ENCODE peak calls at places on chromosomes 6 and 20, in nine cellular contexts. One of them, this sample, is unnamed.

GRCh38 chr20:63756648-63756991 is 17.0 kb downstream of the SLC2A4RG start:
- DNase-seq in fibroblast of villous mesenchyme: no peak
- DNase-seq in psoas muscle: no peak
- DNase-seq in GM23338: no peak
- DNase-seq in coronary artery: no peak
- DNase-seq in PC-9: no peak
- DNase-seq in dorsolateral prefrontal cortex: no peak
- DNase-seq in neural crest cell: no peak
- DNase-seq in brain microvascular endothelial cell: no peak
- DNase-seq in this sample: no peak

GRCh38 chr20:17635320-17635673 is 46.7 kb downstream of the RRBP1 start:
- DNase-seq in fibroblast of villous mesenchyme: no peak
- DNase-seq in psoas muscle: no peak
- DNase-seq in GM23338: no peak
- DNase-seq in coronary artery: no peak
- DNase-seq in PC-9: no peak
- DNase-seq in dorsolateral prefrontal cortex: no peak
- DNase-seq in neural crest cell: no peak
- DNase-seq in brain microvascular endothelial cell: no peak
- DNase-seq in this sample: no peak

GRCh38 chr6:105193647-105194046 is 13.8 kb upstream of the POPDC3 start:
- DNase-seq in fibroblast of villous mesenchyme: peak
- DNase-seq in psoas muscle: no peak
- DNase-seq in GM23338: no peak
- DNase-seq in coronary artery: no peak
- DNase-seq in PC-9: no peak
- DNase-seq in dorsolateral prefrontal cortex: no peak
- DNase-seq in neural crest cell: no peak
- DNase-seq in brain microvascular endothelial cell: no peak
- DNase-seq in this sample: no peak

GRCh38 chr6:75291331-75291730 is 6.7 kb upstream of the TMEM30A start:
- DNase-seq in fibroblast of villous mesenchyme: no peak
- DNase-seq in psoas muscle: no peak
- DNase-seq in GM23338: no peak
- DNase-seq in coronary artery: no peak
- DNase-seq in PC-9: no peak
- DNase-seq in dorsolateral prefrontal cortex: no peak
- DNase-seq in neural crest cell: no peak
- DNase-seq in brain microvascular endothelial cell: no peak
- DNase-seq in this sample: no peak

GRCh38 chr6:150355932-150356331 is 12.9 kb upstream of the IYD start:
- DNase-seq in fibroblast of villous mesenchyme: no peak
- DNase-seq in psoas muscle: no peak
- DNase-seq in GM23338: no peak
- DNase-seq in coronary artery: no peak
- DNase-seq in PC-9: no peak
- DNase-seq in dorsolateral prefrontal cortex: no peak
- DNase-seq in neural crest cell: no peak
- DNase-seq in brain microvascular endothelial cell: no peak
- DNase-seq in this sample: no peak

GRCh38 chr6:13709698-13710551 is 1.7 kb downstream of the RANBP9 start:
- DNase-seq in fibroblast of villous mesenchyme: peak
- DNase-seq in psoas muscle: no peak
- DNase-seq in GM23338: peak
- DNase-seq in coronary artery: no peak
- DNase-seq in PC-9: no peak
- DNase-seq in dorsolateral prefrontal cortex: no peak
- DNase-seq in neural crest cell: no peak
- DNase-seq in brain microvascular endothelial cell: peak
- DNase-seq in this sample: no peak

GRCh38 chr20:33328738-33329137 is 45.7 kb downstream of the BPIFB1 start:
- DNase-seq in fibroblast of villous mesenchyme: no peak
- DNase-seq in psoas muscle: no peak
- DNase-seq in GM23338: no peak
- DNase-seq in coronary artery: no peak
- DNase-seq in PC-9: no peak
- DNase-seq in dorsolateral prefrontal cortex: no peak
- DNase-seq in neural crest cell: no peak
- DNase-seq in brain microvascular endothelial cell: no peak
- DNase-seq in this sample: no peak

GRCh38 chr6:139173172-139173571 is 38.3 kb downstream of the HECA start:
- DNase-seq in fibroblast of villous mesenchyme: no peak
- DNase-seq in psoas muscle: no peak
- DNase-seq in GM23338: no peak
- DNase-seq in coronary artery: no peak
- DNase-seq in PC-9: no peak
- DNase-seq in dorsolateral prefrontal cortex: no peak
- DNase-seq in neural crest cell: no peak
- DNase-seq in brain microvascular endothelial cell: no peak
- DNase-seq in this sample: no peak

GRCh38 chr6:158787395-158787794 is 31.8 kb downstream of the EZR start:
- DNase-seq in fibroblast of villous mesenchyme: no peak
- DNase-seq in psoas muscle: no peak
- DNase-seq in GM23338: no peak
- DNase-seq in coronary artery: no peak
- DNase-seq in PC-9: no peak
- DNase-seq in dorsolateral prefrontal cortex: no peak
- DNase-seq in neural crest cell: no peak
- DNase-seq in brain microvascular endothelial cell: no peak
- DNase-seq in this sample: no peak

GRCh38 chr6:118163609-118164008 is 256.5 kb downstream of the SLC35F1 start:
- DNase-seq in fibroblast of villous mesenchyme: no peak
- DNase-seq in psoas muscle: no peak
- DNase-seq in GM23338: no peak
- DNase-seq in coronary artery: no peak
- DNase-seq in PC-9: no peak
- DNase-seq in dorsolateral prefrontal cortex: no peak
- DNase-seq in neural crest cell: no peak
- DNase-seq in brain microvascular endothelial cell: no peak
- DNase-seq in this sample: no peak

GRCh38 chr6:112349915-112350314 is 2.8 kb downstream of the RFPL4B start:
- DNase-seq in fibroblast of villous mesenchyme: no peak
- DNase-seq in psoas muscle: peak
- DNase-seq in GM23338: no peak
- DNase-seq in coronary artery: no peak
- DNase-seq in PC-9: no peak
- DNase-seq in dorsolateral prefrontal cortex: no peak
- DNase-seq in neural crest cell: no peak
- DNase-seq in brain microvascular endothelial cell: no peak
- DNase-seq in this sample: no peak

GRCh38 chr6:51077967-51078518 is 259.4 kb downstream of the TFAP2B start:
- DNase-seq in fibroblast of villous mesenchyme: no peak
- DNase-seq in psoas muscle: no peak
- DNase-seq in GM23338: peak
- DNase-seq in coronary artery: no peak
- DNase-seq in PC-9: no peak
- DNase-seq in dorsolateral prefrontal cortex: no peak
- DNase-seq in neural crest cell: no peak
- DNase-seq in brain microvascular endothelial cell: no peak
- DNase-seq in this sample: no peak

GRCh38 chr6:94251878-94252277 is 832.5 kb upstream of the EPHA7 start:
- DNase-seq in fibroblast of villous mesenchyme: no peak
- DNase-seq in psoas muscle: no peak
- DNase-seq in GM23338: no peak
- DNase-seq in coronary artery: no peak
- DNase-seq in PC-9: no peak
- DNase-seq in dorsolateral prefrontal cortex: no peak
- DNase-seq in neural crest cell: no peak
- DNase-seq in brain microvascular endothelial cell: no peak
- DNase-seq in this sample: no peak

GRCh38 chr6:94254689-94255088 is 835.3 kb upstream of the EPHA7 start:
- DNase-seq in fibroblast of villous mesenchyme: no peak
- DNase-seq in psoas muscle: no peak
- DNase-seq in GM23338: peak
- DNase-seq in coronary artery: no peak
- DNase-seq in PC-9: peak
- DNase-seq in dorsolateral prefrontal cortex: no peak
- DNase-seq in neural crest cell: no peak
- DNase-seq in brain microvascular endothelial cell: peak
- DNase-seq in this sample: no peak
- TF ChIP-seq CTCF in fibroblast of villous mesenchyme: no peak
- TF ChIP-seq CTCF in psoas muscle: no peak
- TF ChIP-seq CTCF in GM23338: peak
- TF ChIP-seq CTCF in coronary artery: no peak
- TF ChIP-seq CTCF in PC-9: peak
- TF ChIP-seq CTCF in dorsolateral prefrontal cortex: peak
- TF ChIP-seq CTCF in neural crest cell: peak
- TF ChIP-seq CTCF in brain microvascular endothelial cell: peak
- TF ChIP-seq CTCF in this sample: no peak

GRCh38 chr6:89597988-89598387 is 40.6 kb downstream of the LYRM2 start:
- DNase-seq in fibroblast of villous mesenchyme: peak
- DNase-seq in psoas muscle: no peak
- DNase-seq in GM23338: peak
- DNase-seq in coronary artery: no peak
- DNase-seq in PC-9: peak
- DNase-seq in dorsolateral prefrontal cortex: no peak
- DNase-seq in neural crest cell: no peak
- DNase-seq in brain microvascular endothelial cell: peak
- DNase-seq in this sample: no peak
- TF ChIP-seq CTCF in fibroblast of villous mesenchyme: no peak
- TF ChIP-seq CTCF in psoas muscle: no peak
- TF ChIP-seq CTCF in GM23338: no peak
- TF ChIP-seq CTCF in coronary artery: no peak
- TF ChIP-seq CTCF in PC-9: peak
- TF ChIP-seq CTCF in dorsolateral prefrontal cortex: no peak
- TF ChIP-seq CTCF in neural crest cell: peak
- TF ChIP-seq CTCF in brain microvascular endothelial cell: no peak
- TF ChIP-seq CTCF in this sample: no peak

GRCh38 chr20:35000311-35000921 is 44.7 kb downstream of the MYH7B start:
- DNase-seq in fibroblast of villous mesenchyme: no peak
- DNase-seq in psoas muscle: peak
- DNase-seq in GM23338: no peak
- DNase-seq in coronary artery: no peak
- DNase-seq in PC-9: no peak
- DNase-seq in dorsolateral prefrontal cortex: no peak
- DNase-seq in neural crest cell: no peak
- DNase-seq in brain microvascular endothelial cell: no peak
- DNase-seq in this sample: no peak

GRCh38 chr20:35000922-35001595 is 45.4 kb downstream of the MYH7B start:
- DNase-seq in fibroblast of villous mesenchyme: no peak
- DNase-seq in psoas muscle: peak
- DNase-seq in GM23338: no peak
- DNase-seq in coronary artery: no peak
- DNase-seq in PC-9: no peak
- DNase-seq in dorsolateral prefrontal cortex: no peak
- DNase-seq in neural crest cell: no peak
- DNase-seq in brain microvascular endothelial cell: no peak
- DNase-seq in this sample: no peak

GRCh38 chr20:35002426-35003210 is 47.0 kb downstream of the MYH7B start:
- DNase-seq in fibroblast of villous mesenchyme: no peak
- DNase-seq in psoas muscle: peak
- DNase-seq in GM23338: no peak
- DNase-seq in coronary artery: no peak
- DNase-seq in PC-9: no peak
- DNase-seq in dorsolateral prefrontal cortex: peak
- DNase-seq in neural crest cell: no peak
- DNase-seq in brain microvascular endothelial cell: no peak
- DNase-seq in this sample: no peak

GRCh38 chr20:35003211-35004031 is 47.8 kb downstream of the MYH7B start:
- DNase-seq in fibroblast of villous mesenchyme: no peak
- DNase-seq in psoas muscle: peak
- DNase-seq in GM23338: no peak
- DNase-seq in coronary artery: no peak
- DNase-seq in PC-9: no peak
- DNase-seq in dorsolateral prefrontal cortex: peak
- DNase-seq in neural crest cell: no peak
- DNase-seq in brain microvascular endothelial cell: no peak
- DNase-seq in this sample: no peak

GRCh38 chr20:35001596-35002362 is 46.1 kb downstream of the MYH7B start:
- DNase-seq in fibroblast of villous mesenchyme: no peak
- DNase-seq in psoas muscle: peak
- DNase-seq in GM23338: peak
- DNase-seq in coronary artery: no peak
- DNase-seq in PC-9: no peak
- DNase-seq in dorsolateral prefrontal cortex: no peak
- DNase-seq in neural crest cell: no peak
- DNase-seq in brain microvascular endothelial cell: no peak
- DNase-seq in this sample: no peak
- TF ChIP-seq CTCF in fibroblast of villous mesenchyme: peak
- TF ChIP-seq CTCF in psoas muscle: peak
- TF ChIP-seq CTCF in GM23338: peak
- TF ChIP-seq CTCF in coronary artery: no peak
- TF ChIP-seq CTCF in PC-9: no peak
- TF ChIP-seq CTCF in dorsolateral prefrontal cortex: no peak
- TF ChIP-seq CTCF in neural crest cell: peak
- TF ChIP-seq CTCF in brain microvascular endothelial cell: peak
- TF ChIP-seq CTCF in this sample: no peak

GRCh38 chr6:33585403-33586107 is 5.5 kb upstream of the BAK1 start:
- DNase-seq in fibroblast of villous mesenchyme: peak
- DNase-seq in psoas muscle: peak
- DNase-seq in GM23338: peak
- DNase-seq in coronary artery: no peak
- DNase-seq in PC-9: peak
- DNase-seq in dorsolateral prefrontal cortex: peak
- DNase-seq in neural crest cell: peak
- DNase-seq in brain microvascular endothelial cell: peak
- DNase-seq in this sample: peak

GRCh38 chr6:33586108-33586640 is 6.1 kb upstream of the BAK1 start:
- DNase-seq in fibroblast of villous mesenchyme: no peak
- DNase-seq in psoas muscle: no peak
- DNase-seq in GM23338: no peak
- DNase-seq in coronary artery: no peak
- DNase-seq in PC-9: no peak
- DNase-seq in dorsolateral prefrontal cortex: no peak
- DNase-seq in neural crest cell: no peak
- DNase-seq in brain microvascular endothelial cell: no peak
- DNase-seq in this sample: no peak

GRCh38 chr6:33584700-33585402 is 4.8 kb upstream of the BAK1 start:
- DNase-seq in fibroblast of villous mesenchyme: no peak
- DNase-seq in psoas muscle: no peak
- DNase-seq in GM23338: no peak
- DNase-seq in coronary artery: no peak
- DNase-seq in PC-9: no peak
- DNase-seq in dorsolateral prefrontal cortex: no peak
- DNase-seq in neural crest cell: no peak
- DNase-seq in brain microvascular endothelial cell: no peak
- DNase-seq in this sample: no peak

GRCh38 chr6:33581186-33581585 is 1.1 kb upstream of the BAK1 start:
- DNase-seq in fibroblast of villous mesenchyme: no peak
- DNase-seq in psoas muscle: no peak
- DNase-seq in GM23338: no peak
- DNase-seq in coronary artery: no peak
- DNase-seq in PC-9: no peak
- DNase-seq in dorsolateral prefrontal cortex: no peak
- DNase-seq in neural crest cell: no peak
- DNase-seq in brain microvascular endothelial cell: no peak
- DNase-seq in this sample: no peak

DNA sequence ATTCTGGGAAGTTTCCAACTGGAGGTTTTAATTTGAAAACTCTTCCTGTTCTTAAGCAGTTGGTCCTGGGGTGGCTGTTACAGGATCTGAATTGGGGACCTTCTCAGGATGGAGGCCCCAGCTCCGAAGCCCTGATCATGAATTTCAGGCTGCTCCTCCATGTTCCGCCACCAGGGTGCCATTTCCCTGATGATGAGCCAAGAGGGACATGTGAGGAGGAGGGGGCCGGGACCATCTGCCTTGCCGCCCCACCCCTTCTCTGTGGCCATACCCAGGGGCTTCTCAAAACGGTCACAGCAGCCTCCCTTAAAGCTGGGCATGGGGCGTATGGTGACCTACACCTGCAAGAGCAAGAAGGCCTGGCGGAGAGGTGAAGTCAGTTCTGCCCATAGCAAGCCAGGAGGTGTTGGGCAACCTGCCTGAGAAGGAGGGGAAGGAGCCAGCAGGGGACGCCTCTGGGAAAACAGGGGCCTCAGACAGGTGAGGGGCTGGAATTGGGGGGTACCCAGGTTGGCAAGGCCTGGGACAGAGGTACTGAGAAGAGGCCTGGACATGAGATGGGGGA is 3.6 kb upstream of the BAK1 start:
- DNase-seq in fibroblast of villous mesenchyme: no peak
- DNase-seq in psoas muscle: no peak
- DNase-seq in GM23338: peak
- DNase-seq in coronary artery: no peak
- DNase-seq in PC-9: no peak
- DNase-seq in dorsolateral prefrontal cortex: no peak
- DNase-seq in neural crest cell: peak
- DNase-seq in brain microvascular endothelial cell: no peak
- DNase-seq in this sample: peak
- TF ChIP-seq CTCF in fibroblast of villous mesenchyme: peak
- TF ChIP-seq CTCF in psoas muscle: no peak
- TF ChIP-seq CTCF in GM23338: peak
- TF ChIP-seq CTCF in coronary artery: no peak
- TF ChIP-seq CTCF in PC-9: peak
- TF ChIP-seq CTCF in dorsolateral prefrontal cortex: no peak
- TF ChIP-seq CTCF in neural crest cell: peak
- TF ChIP-seq CTCF in brain microvascular endothelial cell: peak
- TF ChIP-seq CTCF in this sample: peak